ENCODE peak calls at places on chromosome 21, in four cellular contexts. D is HepG2, C is tibial nerve, P is fibroblast of lung. I is an unnamed sample.

GRCh38 chr21:18023099-18023498 is 203.9 kb upstream of the C21orf91 start:
- DNase-seq in D (no peak), C (no peak), P (no peak), I (no peak)

GRCh38 chr21:43209575-43210453 is 41.0 kb downstream of the CRYAA start:
- DNase-seq in D (peak; percentile 72), C (peak; percentile 11), P (peak; percentile 88), I (peak; percentile 59)

GRCh38 chr21:34771512-34772028 is 102.8 kb downstream of the CLIC6 start:
- DNase-seq in D (peak; percentile 89), C (no peak), P (peak; percentile 69), I (no peak)

GRCh38 chr21:33411949-33412430 is 8.8 kb downstream of the IFNGR2 start:
- DNase-seq in D (peak; percentile 50), C (no peak), P (no peak), I (no peak)

GRCh38 chr21:43203523-43204080 is 34.8 kb downstream of the CRYAA start:
- DNase-seq in D (no peak), C (no peak), P (no peak), I (peak; percentile 27)

GRCh38 chr21:16196521-16197208 is 466.9 kb downstream of the USP25 start:
- DNase-seq in D (no peak), C (no peak), P (peak; percentile 50), I (no peak)

GRCh38 chr21:21188513-21189188 is 190.4 kb downstream of the NCAM2 start:
- DNase-seq in D (no peak), C (no peak), P (no peak), I (no peak)

GRCh38 chr21:33069994-33070811 is at the start of gene OLIG1:
- DNase-seq in D (no peak), C (no peak), P (peak; percentile 44), I (no peak)

GRCh38 chr21:42542596-42542995 is 28.9 kb downstream of the SLC37A1 start:
- DNase-seq in D (no peak), C (no peak), P (no peak), I (no peak)

GRCh38 chr21:14923468-14923867 is 141.3 kb downstream of the NRIP1 start:
- DNase-seq in D (no peak), C (no peak), P (peak; percentile 75), I (no peak)

GRCh38 chr21:29189358-29189757 is 58.9 kb downstream of the MAP3K7CL start:
- DNase-seq in D (no peak), C (no peak), P (peak; percentile 56), I (no peak)

GRCh38 chr21:34086887-34087306 is 13.5 kb downstream of the MRPS6 start:
- DNase-seq in D (no peak), C (no peak), P (no peak), I (no peak)

GRCh38 chr21:34598931-34599400 is 15.9 kb downstream of the RCAN1 start:
- DNase-seq in D (no peak), C (no peak), P (peak; percentile 51), I (no peak)

GRCh38 chr21:18245493-18245967 is 897 bp downstream of the CHODL start:
- DNase-seq in D (peak; percentile 39), C (no peak), P (peak; percentile 0), I (peak; percentile 62)

GRCh38 chr21:42440187-42440792 is 36.6 kb downstream of the UBASH3A start:
- DNase-seq in D (no peak), C (no peak), P (no peak), I (no peak)

GRCh38 chr21:34129039-34129891 is 55.9 kb downstream of the MRPS6 start:
- DNase-seq in D (no peak), C (no peak), P (peak; percentile 89), I (peak; percentile 69)

GRCh38 chr21:15054089-15054488 is 10.7 kb downstream of the NRIP1 start:
- DNase-seq in D (no peak), C (no peak), P (no peak), I (no peak)

GRCh38 chr21:41121785-41122415 is 46.1 kb upstream of the BACE2 start:
- DNase-seq in D (peak; percentile 70), C (peak; percentile 87), P (peak; percentile 71), I (peak; percentile 92)

GRCh38 chr21:43639470-43640178 is 19.7 kb downstream of the HSF2BP start:
- DNase-seq in D (peak; percentile 46), C (no peak), P (peak; percentile 21), I (no peak)

DNA sequence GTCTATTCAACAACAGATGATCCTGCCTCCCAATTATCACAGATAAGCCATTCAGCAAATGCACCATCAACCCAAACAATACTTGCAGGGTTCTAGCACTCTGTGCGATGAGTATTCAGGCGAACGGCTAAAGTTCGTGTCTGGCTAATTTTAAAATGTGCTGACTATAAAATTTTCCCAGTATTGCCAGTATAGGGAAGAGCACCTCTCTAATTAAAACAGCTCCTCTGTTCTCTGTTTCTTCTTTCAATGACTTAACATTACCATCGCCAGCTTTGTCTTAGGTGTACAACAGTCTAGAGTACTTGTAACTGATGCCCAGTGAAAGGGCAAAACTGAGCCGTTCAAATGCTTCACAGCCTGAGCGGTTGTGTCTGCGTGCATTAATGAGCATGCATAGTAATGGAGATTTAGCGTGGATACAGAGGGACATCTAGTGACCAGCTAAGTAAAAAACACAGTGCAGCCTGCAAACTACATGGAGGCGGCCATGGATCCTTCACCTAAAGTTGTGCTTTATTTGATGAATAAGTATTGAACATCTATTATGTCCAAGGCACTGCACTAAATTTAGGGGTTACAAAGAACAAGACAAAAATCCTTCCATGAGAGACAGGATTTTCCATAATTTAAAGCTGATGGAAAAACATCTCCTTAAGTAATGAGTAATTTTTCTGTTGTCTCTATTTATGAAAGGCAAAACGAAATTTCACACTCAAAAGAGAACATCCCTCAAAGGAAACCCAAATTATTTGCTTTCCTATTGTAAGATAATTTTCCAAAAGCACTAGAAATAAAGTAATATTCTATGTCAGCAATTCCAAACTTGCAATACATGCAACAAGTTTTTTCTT is 120.0 kb downstream of the SETD4 start:
- DNase-seq in D (peak; percentile 45), C (peak; percentile 25), P (peak; percentile 73), I (no peak)
- TF ChIP-seq CTCF in D (peak; percentile 88), C (peak; percentile 46), P (peak; percentile 68), I (peak; percentile 59)

DNA sequence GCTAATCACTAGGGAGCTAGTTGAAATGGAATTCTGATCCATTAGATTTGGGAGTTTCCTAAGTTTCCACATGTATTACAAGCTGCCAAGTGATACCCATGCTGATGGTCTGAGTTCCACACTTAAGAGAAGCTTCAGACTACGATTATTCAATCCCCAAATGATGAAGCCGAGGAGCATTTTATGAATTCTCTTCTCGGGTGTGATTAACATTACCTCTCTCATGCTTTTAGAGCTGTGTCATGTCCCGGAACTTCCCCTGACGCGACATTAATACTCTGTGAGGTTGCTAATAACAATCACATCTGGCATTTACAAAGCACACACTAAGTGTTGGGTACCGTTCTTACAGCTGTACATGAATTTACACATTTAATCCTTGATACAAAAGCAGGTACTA is 63.0 kb downstream of the KCNJ15 start:
- DNase-seq in D (no peak), C (no peak), P (peak; percentile 76), I (no peak)
- H3K27ac ChIP-seq in D (no peak overlapping the region), C (no peak overlapping the region), P (no peak overlapping the region), I (no peak overlapping the region)

GRCh38 chr21:36104306-36105300 is 30.3 kb upstream of the CBR3 start:
- DNase-seq in D (no peak), C (peak; percentile 33), P (peak; percentile 47), I (peak; percentile 43)

GRCh38 chr21:36103434-36103833 is 31.4 kb upstream of the CBR3 start:
- DNase-seq in D (no peak), C (no peak), P (no peak), I (no peak)

GRCh38 chr21:36109868-36110267 is 25.0 kb upstream of the CBR3 start:
- DNase-seq in D (no peak), C (no peak), P (no peak), I (no peak)

GRCh38 chr21:36100971-36101641 is 31.3 kb downstream of the CBR1 start:
- DNase-seq in D (no peak), C (no peak), P (no peak), I (no peak)

DNA sequence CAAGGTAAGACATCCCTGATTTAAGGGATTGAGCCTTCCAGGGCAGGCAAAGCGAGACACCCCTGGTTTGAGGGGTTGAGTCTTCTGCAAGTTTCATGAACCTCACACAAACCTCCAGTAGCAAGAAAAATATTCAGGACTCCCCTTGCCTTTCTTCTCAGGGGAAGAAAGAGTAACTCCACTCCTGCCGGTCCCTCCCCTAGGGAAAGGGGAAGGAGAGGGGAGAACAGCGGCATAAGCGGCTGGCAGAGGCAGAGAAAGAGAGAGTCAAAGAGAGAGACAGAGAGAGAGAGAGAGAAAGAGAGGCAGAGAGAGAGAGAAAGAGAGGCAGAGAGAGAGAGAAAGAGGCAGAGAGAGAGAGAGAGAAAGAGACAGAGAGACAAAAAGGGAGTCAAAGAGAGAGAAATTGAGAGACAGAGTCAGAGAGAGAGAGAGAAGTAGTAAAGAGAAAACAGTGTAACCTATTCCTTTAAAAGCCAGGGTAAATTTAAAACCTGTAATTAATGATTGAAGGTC is 29.5 kb upstream of the CBR3 start:
- DNase-seq in D (no peak), C (no peak), P (no peak), I (no peak)
- H3K4me3 ChIP-seq in D (no peak overlapping the region), C (peak overlapping the region; percentile 27), P (no peak overlapping the region), I (no peak overlapping the region)

DNA sequence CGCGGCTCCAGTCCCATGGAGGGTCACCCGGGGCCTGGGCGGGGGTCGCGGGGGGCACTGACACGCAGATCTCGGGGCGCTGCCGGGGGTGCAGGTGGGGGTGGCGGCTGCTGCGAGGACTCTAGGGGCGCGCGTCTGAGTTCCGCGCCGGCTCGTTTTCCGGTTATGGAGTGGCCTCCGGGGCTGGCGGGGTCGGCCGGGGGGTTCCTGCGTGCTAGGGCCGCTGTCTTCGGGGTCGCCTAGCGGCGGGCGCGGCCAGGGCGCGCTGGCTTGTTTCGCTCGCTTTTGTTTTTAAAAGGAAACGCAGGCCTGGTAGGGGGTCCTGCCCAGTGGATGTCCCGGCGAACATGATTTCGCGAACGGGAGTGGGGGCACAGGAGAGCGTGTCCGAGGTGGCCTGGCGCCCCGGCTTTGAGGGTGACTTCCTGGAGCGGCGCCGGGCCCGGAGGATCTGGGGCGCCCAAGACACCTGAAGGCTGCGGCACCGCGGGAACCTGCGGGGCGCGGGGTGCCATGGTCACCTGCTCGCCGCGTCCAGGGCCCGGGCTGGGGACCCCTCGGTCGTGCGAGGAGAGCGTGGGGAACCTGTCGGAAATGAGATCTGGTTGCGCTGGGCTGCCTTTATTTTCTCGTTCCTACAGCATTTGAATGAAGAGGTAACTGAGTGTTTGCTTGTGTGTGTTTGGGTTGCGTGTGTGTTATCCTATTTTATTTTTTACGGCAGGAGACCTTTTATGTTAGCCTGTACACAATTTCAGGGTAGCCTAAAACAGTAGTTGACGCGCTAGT is 618 bp downstream of the ETS2 start:
- DNase-seq in D (no peak), C (no peak), P (peak; percentile 10), I (peak; percentile 74)
- TF ChIP-seq CTCF in D (no peak), C (no peak), P (no peak), I (peak; percentile 24)

DNA sequence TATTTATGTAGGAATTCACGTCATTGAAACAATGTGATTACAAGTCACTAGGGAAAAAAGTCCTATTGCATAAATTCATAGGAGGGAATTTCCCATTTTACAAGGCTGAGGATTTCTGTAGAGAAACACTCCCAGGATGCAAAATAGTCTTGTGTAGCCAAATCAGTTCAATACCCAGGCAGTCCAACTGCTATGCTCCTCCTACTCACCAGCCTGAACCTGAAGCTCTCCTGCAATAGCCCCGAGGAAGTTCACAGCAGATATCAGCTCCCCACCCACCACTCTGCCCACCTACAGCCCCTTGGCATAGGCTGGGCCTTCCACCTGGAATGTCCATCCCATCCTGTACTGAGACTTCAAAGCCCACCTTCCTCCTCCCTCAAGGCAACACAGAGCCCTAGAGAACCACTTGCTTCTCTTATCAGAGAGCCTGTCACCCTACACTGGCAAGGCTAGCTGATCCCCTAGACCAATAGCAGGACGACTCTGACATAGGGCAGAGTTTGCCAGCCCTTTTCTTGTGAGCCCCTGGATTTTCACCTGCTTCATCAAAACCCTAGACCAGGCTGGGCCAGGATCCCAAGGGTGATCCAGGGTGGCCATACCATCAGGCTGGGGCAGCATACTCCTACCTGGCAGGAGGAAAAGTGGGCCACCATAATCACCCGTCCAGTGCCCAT is 1.5 kb downstream of the LSS start:
- DNase-seq in D (no peak), C (no peak), P (peak; percentile 27), I (no peak)
- H3K27ac ChIP-seq in D (peak overlapping the region; percentile 64), C (peak overlapping the region; percentile 74), P (peak overlapping the region; percentile 62), I (peak overlapping the region; percentile 94)

GRCh38 chr21:39658066-39658465 is 45.3 kb downstream of the B3GALT5 start:
- DNase-seq in D (no peak), C (no peak), P (no peak), I (no peak)
- H3K4me3 ChIP-seq in D (no peak overlapping the region), C (no peak overlapping the region), P (no peak overlapping the region), I (no peak overlapping the region)